ENCODE peak calls at places on chromosomes 12 and 14, in four cellular contexts. One of them, this sample, is unnamed.

GRCh38 chr12:77685112-77685511 is 145.6 kb upstream of the NAV3 start:
- DNase-seq in stromal cell of bone marrow: peak
- DNase-seq in naive thymus-derived CD8-positive, alpha-beta T cell: no peak
- DNase-seq in stimulated activated CD4-positive, alpha-beta T cell treated with anti-CD3 and anti-CD28 coated beads, Interleukin-1b, Interleukin-23, amount 100 ng/mL, for 1 hour: no peak
- DNase-seq in this sample: peak

GRCh38 chr12:83245156-83245555 is 558.5 kb downstream of the TMTC2 start:
- DNase-seq in stromal cell of bone marrow: no peak
- DNase-seq in naive thymus-derived CD8-positive, alpha-beta T cell: no peak
- DNase-seq in stimulated activated CD4-positive, alpha-beta T cell treated with anti-CD3 and anti-CD28 coated beads, Interleukin-1b, Interleukin-23, amount 100 ng/mL, for 1 hour: no peak
- DNase-seq in this sample: peak

GRCh38 chr14:92848941-92849340 is 54.8 kb downstream of the GOLGA5 start:
- DNase-seq in stromal cell of bone marrow: no peak
- DNase-seq in naive thymus-derived CD8-positive, alpha-beta T cell: no peak
- DNase-seq in stimulated activated CD4-positive, alpha-beta T cell treated with anti-CD3 and anti-CD28 coated beads, Interleukin-1b, Interleukin-23, amount 100 ng/mL, for 1 hour: no peak
- DNase-seq in this sample: no peak

GRCh38 chr14:78074546-78074945 is 95.6 kb upstream of the NRXN3 start:
- DNase-seq in stromal cell of bone marrow: no peak
- DNase-seq in naive thymus-derived CD8-positive, alpha-beta T cell: no peak
- DNase-seq in stimulated activated CD4-positive, alpha-beta T cell treated with anti-CD3 and anti-CD28 coated beads, Interleukin-1b, Interleukin-23, amount 100 ng/mL, for 1 hour: no peak
- DNase-seq in this sample: no peak

GRCh38 chr12:121792607-121793500 is 634 bp downstream of the RHOF start:
- DNase-seq in stromal cell of bone marrow: no peak
- DNase-seq in naive thymus-derived CD8-positive, alpha-beta T cell: peak
- DNase-seq in stimulated activated CD4-positive, alpha-beta T cell treated with anti-CD3 and anti-CD28 coated beads, Interleukin-1b, Interleukin-23, amount 100 ng/mL, for 1 hour: no peak
- DNase-seq in this sample: no peak

GRCh38 chr12:116612436-116612835 is 53.3 kb downstream of the MAP1LC3B2 start:
- DNase-seq in stromal cell of bone marrow: no peak
- DNase-seq in naive thymus-derived CD8-positive, alpha-beta T cell: no peak
- DNase-seq in stimulated activated CD4-positive, alpha-beta T cell treated with anti-CD3 and anti-CD28 coated beads, Interleukin-1b, Interleukin-23, amount 100 ng/mL, for 1 hour: no peak
- DNase-seq in this sample: no peak

GRCh38 chr12:48979602-48980388 is 1.7 kb downstream of the WNT1 start:
- DNase-seq in stromal cell of bone marrow: no peak
- DNase-seq in naive thymus-derived CD8-positive, alpha-beta T cell: peak
- DNase-seq in stimulated activated CD4-positive, alpha-beta T cell treated with anti-CD3 and anti-CD28 coated beads, Interleukin-1b, Interleukin-23, amount 100 ng/mL, for 1 hour: no peak
- DNase-seq in this sample: no peak

GRCh38 chr14:80275208-80275850 is 64.0 kb upstream of the DIO2 start:
- DNase-seq in stromal cell of bone marrow: no peak
- DNase-seq in naive thymus-derived CD8-positive, alpha-beta T cell: no peak
- DNase-seq in stimulated activated CD4-positive, alpha-beta T cell treated with anti-CD3 and anti-CD28 coated beads, Interleukin-1b, Interleukin-23, amount 100 ng/mL, for 1 hour: no peak
- DNase-seq in this sample: no peak

GRCh38 chr12:104750061-104750460 is 208.0 kb downstream of the SLC41A2 start:
- DNase-seq in stromal cell of bone marrow: peak
- DNase-seq in naive thymus-derived CD8-positive, alpha-beta T cell: no peak
- DNase-seq in stimulated activated CD4-positive, alpha-beta T cell treated with anti-CD3 and anti-CD28 coated beads, Interleukin-1b, Interleukin-23, amount 100 ng/mL, for 1 hour: no peak
- DNase-seq in this sample: no peak

GRCh38 chr14:99720941-99721791 is 37.1 kb downstream of the CYP46A1 start:
- DNase-seq in stromal cell of bone marrow: no peak
- DNase-seq in naive thymus-derived CD8-positive, alpha-beta T cell: peak
- DNase-seq in stimulated activated CD4-positive, alpha-beta T cell treated with anti-CD3 and anti-CD28 coated beads, Interleukin-1b, Interleukin-23, amount 100 ng/mL, for 1 hour: no peak
- DNase-seq in this sample: no peak

GRCh38 chr14:61640834-61641170 is 54.5 kb upstream of the HIF1A start:
- DNase-seq in stromal cell of bone marrow: no peak
- DNase-seq in naive thymus-derived CD8-positive, alpha-beta T cell: no peak
- DNase-seq in stimulated activated CD4-positive, alpha-beta T cell treated with anti-CD3 and anti-CD28 coated beads, Interleukin-1b, Interleukin-23, amount 100 ng/mL, for 1 hour: no peak
- DNase-seq in this sample: no peak

GRCh38 chr14:52312872-52313492 is 1.1 kb upstream of the PTGER2 start:
- DNase-seq in stromal cell of bone marrow: no peak
- DNase-seq in naive thymus-derived CD8-positive, alpha-beta T cell: no peak
- DNase-seq in stimulated activated CD4-positive, alpha-beta T cell treated with anti-CD3 and anti-CD28 coated beads, Interleukin-1b, Interleukin-23, amount 100 ng/mL, for 1 hour: no peak
- DNase-seq in this sample: no peak

GRCh38 chr14:99543369-99543768 is 60.6 kb downstream of the CCDC85C start:
- DNase-seq in stromal cell of bone marrow: no peak
- DNase-seq in naive thymus-derived CD8-positive, alpha-beta T cell: no peak
- DNase-seq in stimulated activated CD4-positive, alpha-beta T cell treated with anti-CD3 and anti-CD28 coated beads, Interleukin-1b, Interleukin-23, amount 100 ng/mL, for 1 hour: no peak
- DNase-seq in this sample: no peak

GRCh38 chr12:102596016-102596415 is 115.7 kb upstream of the IGF1 start:
- DNase-seq in stromal cell of bone marrow: no peak
- DNase-seq in naive thymus-derived CD8-positive, alpha-beta T cell: no peak
- DNase-seq in stimulated activated CD4-positive, alpha-beta T cell treated with anti-CD3 and anti-CD28 coated beads, Interleukin-1b, Interleukin-23, amount 100 ng/mL, for 1 hour: no peak
- DNase-seq in this sample: no peak

GRCh38 chr14:91374897-91375747 is 42.5 kb downstream of the CCDC88C start:
- DNase-seq in stromal cell of bone marrow: no peak
- DNase-seq in naive thymus-derived CD8-positive, alpha-beta T cell: no peak
- DNase-seq in stimulated activated CD4-positive, alpha-beta T cell treated with anti-CD3 and anti-CD28 coated beads, Interleukin-1b, Interleukin-23, amount 100 ng/mL, for 1 hour: no peak
- DNase-seq in this sample: no peak

This sample was measured in GM12878.